ENCODE peak calls at places on chromosome 11, in four cellular contexts. M, V, S and N are unnamed samples.

GRCh38 chr11:115931684-115932083 is 427.5 kb upstream of the CADM1 start:
- DNase-seq in M (no peak), S (no peak), V (no peak), N (no peak)

GRCh38 chr11:69540118-69541000 is 58.9 kb downstream of the LINC01488 start:
- DNase-seq in M (peak; percentile 75), S (peak; percentile 19), V (peak; percentile 58), N (peak; percentile 83)

GRCh38 chr11:20355221-20356219 is 8.0 kb upstream of the HTATIP2 start:
- DNase-seq in S (peak; percentile 20), M (no peak), V (peak; percentile 74), N (no peak)

GRCh38 chr11:127390465-127390864 is 389.9 kb upstream of the KIRREL3 start:
- DNase-seq in V (no peak), S (no peak), M (no peak), N (no peak)

GRCh38 chr11:82811369-82811768 is 77.7 kb upstream of the FAM181B start:
- DNase-seq in V (no peak), M (no peak), S (no peak), N (no peak)

GRCh38 chr11:126061707-126062678 is 673 bp downstream of the CDON start:
- DNase-seq in M (peak; percentile 86), V (no peak), S (peak; percentile 56), N (peak; percentile 84)

GRCh38 chr11:95512177-95512576 is 277.4 kb downstream of the FAM76B start:
- DNase-seq in V (no peak), S (no peak), M (no peak), N (no peak)

GRCh38 chr11:3161309-3161708 is 3.8 kb downstream of the OSBPL5 start:
- DNase-seq in M (peak; percentile 65), V (no peak), S (no peak), N (peak; percentile 81)

GRCh38 chr11:90310210-90310609 is 87.4 kb upstream of the CHORDC1 start:
- DNase-seq in V (no peak), M (no peak), S (no peak), N (no peak)

GRCh38 chr11:44030276-44030932 is 17.4 kb upstream of the ACCSL start:
- DNase-seq in S (no peak), V (no peak), M (no peak), N (no peak)

GRCh38 chr11:79845002-79845709 is 404.3 kb upstream of the TENM4 start:
- DNase-seq in M (no peak), S (no peak), V (no peak), N (no peak)

GRCh38 chr11:69511358-69512015 is 30.0 kb downstream of the LINC01488 start:
- DNase-seq in S (no peak), V (no peak), M (peak; percentile 29), N (peak; percentile 51)

GRCh38 chr11:112241486-112241885 is 15.3 kb downstream of the PTS start:
- DNase-seq in S (no peak), M (no peak), V (no peak), N (no peak)

GRCh38 chr11:66190776-66191175 is 77.7 kb upstream of the RAB1B start:
- DNase-seq in S (no peak), V (no peak), M (no peak), N (no peak)

GRCh38 chr11:82782825-82783374 is 49.2 kb upstream of the FAM181B start:
- DNase-seq in V (no peak), M (no peak), S (no peak), N (no peak)

GRCh38 chr11:72583177-72583553 is 91.1 kb downstream of the PDE2A start:
- DNase-seq in S (no peak), M (peak; percentile 51), V (peak; percentile 37), N (peak; percentile 29)

GRCh38 chr11:34197256-34197655 is 91.8 kb downstream of the NAT10 start:
- DNase-seq in M (no peak), V (no peak), S (no peak), N (no peak)

GRCh38 chr11:92136792-92137191 is 87.8 kb upstream of the FAT3 start:
- DNase-seq in V (no peak), S (no peak), M (no peak), N (no peak)